ENCODE peak calls at places on chromosomes 5 and 9, in seven cellular contexts. One of them, this sample, is unnamed.
A peak's percentile ranks its signal among the peaks of the same experiment; 100 is the strongest.

GRCh38 chr5:94468531-94468930 is 149.9 kb downstream of the KIAA0825 start:
- DNase-seq in HepG2: no peak
- DNase-seq in heart left ventricle: no peak
- DNase-seq in right atrium auricular region: no peak
- DNase-seq in tibial artery: no peak
- DNase-seq in SJSA1: no peak
- DNase-seq in GM23248: no peak
- DNase-seq in this sample: no peak

GRCh38 chr5:169548315-169548714 is 35.3 kb upstream of the SPDL1 start:
- DNase-seq in tibial artery: no peak
- DNase-seq in right atrium auricular region: no peak
- DNase-seq in HepG2: peak; percentile 5
- DNase-seq in SJSA1: no peak
- DNase-seq in GM23248: peak; percentile 87
- DNase-seq in heart left ventricle: no peak
- DNase-seq in this sample: no peak

GRCh38 chr9:105842023-105842644 is 147.8 kb downstream of the TMEM38B start:
- DNase-seq in HepG2: peak; percentile 16
- DNase-seq in right atrium auricular region: no peak
- DNase-seq in GM23248: peak; percentile 54
- DNase-seq in heart left ventricle: no peak
- DNase-seq in tibial artery: no peak
- DNase-seq in SJSA1: no peak
- DNase-seq in this sample: no peak

GRCh38 chr9:129774791-129775149 is 21.9 kb upstream of the PTGES start:
- DNase-seq in SJSA1: no peak
- DNase-seq in GM23248: no peak
- DNase-seq in right atrium auricular region: no peak
- DNase-seq in heart left ventricle: no peak
- DNase-seq in tibial artery: no peak
- DNase-seq in HepG2: no peak
- DNase-seq in this sample: no peak

GRCh38 chr5:137376127-137376526 is 123.0 kb downstream of the SPOCK1 start:
- DNase-seq in heart left ventricle: peak; percentile 41
- DNase-seq in tibial artery: no peak
- DNase-seq in SJSA1: no peak
- DNase-seq in HepG2: no peak
- DNase-seq in right atrium auricular region: no peak
- DNase-seq in GM23248: no peak
- DNase-seq in this sample: no peak

GRCh38 chr5:139058121-139058520 is 140.0 kb downstream of the SIL1 start:
- DNase-seq in tibial artery: no peak
- DNase-seq in GM23248: peak; percentile 61
- DNase-seq in SJSA1: no peak
- DNase-seq in right atrium auricular region: no peak
- DNase-seq in heart left ventricle: no peak
- DNase-seq in HepG2: no peak
- DNase-seq in this sample: no peak

GRCh38 chr5:112146323-112146848 is 272.7 kb downstream of the EPB41L4A start:
- DNase-seq in tibial artery: peak; percentile 72
- DNase-seq in SJSA1: no peak
- DNase-seq in GM23248: peak; percentile 95
- DNase-seq in right atrium auricular region: no peak
- DNase-seq in heart left ventricle: peak; percentile 37
- DNase-seq in HepG2: no peak
- DNase-seq in this sample: no peak

GRCh38 chr9:98333703-98334582 is 78.5 kb upstream of the TBC1D2 start:
- DNase-seq in SJSA1: peak; percentile 55
- DNase-seq in tibial artery: no peak
- DNase-seq in HepG2: no peak
- DNase-seq in GM23248: peak; percentile 86
- DNase-seq in heart left ventricle: no peak
- DNase-seq in right atrium auricular region: no peak
- DNase-seq in this sample: no peak

GRCh38 chr5:16467363-16468219 is 2.0 kb upstream of the ZNF622 start:
- DNase-seq in heart left ventricle: no peak
- DNase-seq in HepG2: no peak
- DNase-seq in tibial artery: no peak
- DNase-seq in SJSA1: no peak
- DNase-seq in GM23248: peak; percentile 89
- DNase-seq in right atrium auricular region: no peak
- DNase-seq in this sample: no peak

GRCh38 chr5:132437604-132438275 is 52.8 kb downstream of the IRF1 start:
- DNase-seq in tibial artery: peak; percentile 84
- DNase-seq in heart left ventricle: peak; percentile 86
- DNase-seq in right atrium auricular region: peak; percentile 84
- DNase-seq in GM23248: peak; percentile 90
- DNase-seq in SJSA1: peak; percentile 98
- DNase-seq in HepG2: no peak
- DNase-seq in this sample: no peak

GRCh38 chr9:12166511-12166910 is 526.7 kb upstream of the TYRP1 start:
- DNase-seq in HepG2: no peak
- DNase-seq in SJSA1: no peak
- DNase-seq in heart left ventricle: no peak
- DNase-seq in tibial artery: no peak
- DNase-seq in GM23248: no peak
- DNase-seq in right atrium auricular region: no peak
- DNase-seq in this sample: no peak

GRCh38 chr5:158832736-158833135 is 267.0 kb downstream of the EBF1 start:
- DNase-seq in right atrium auricular region: no peak
- DNase-seq in HepG2: no peak
- DNase-seq in tibial artery: no peak
- DNase-seq in heart left ventricle: no peak
- DNase-seq in GM23248: peak; percentile 89
- DNase-seq in SJSA1: no peak
- DNase-seq in this sample: no peak

GRCh38 chr5:142551242-142552067 is 134.4 kb downstream of the FGF1 start:
- DNase-seq in right atrium auricular region: no peak
- DNase-seq in heart left ventricle: peak; percentile 50
- DNase-seq in GM23248: peak; percentile 63
- DNase-seq in HepG2: no peak
- DNase-seq in SJSA1: no peak
- DNase-seq in tibial artery: no peak
- DNase-seq in this sample: no peak

GRCh38 chr5:133749331-133749985 is 137.1 kb upstream of the FSTL4 start:
- DNase-seq in heart left ventricle: no peak
- DNase-seq in GM23248: no peak
- DNase-seq in tibial artery: no peak
- DNase-seq in SJSA1: peak; percentile 35
- DNase-seq in HepG2: no peak
- DNase-seq in right atrium auricular region: no peak
- DNase-seq in this sample: no peak

GRCh38 chr5:171580506-171581265 is 161.2 kb downstream of the FGF18 start:
- DNase-seq in HepG2: no peak
- DNase-seq in heart left ventricle: no peak
- DNase-seq in right atrium auricular region: no peak
- DNase-seq in GM23248: peak; percentile 73
- DNase-seq in SJSA1: peak; percentile 35
- DNase-seq in tibial artery: no peak
- DNase-seq in this sample: no peak

GRCh38 chr9:22657713-22658112 is 211.1 kb downstream of the DMRTA1 start:
- DNase-seq in heart left ventricle: no peak
- DNase-seq in HepG2: no peak
- DNase-seq in GM23248: peak; percentile 53
- DNase-seq in SJSA1: no peak
- DNase-seq in tibial artery: no peak
- DNase-seq in right atrium auricular region: no peak
- DNase-seq in this sample: no peak

GRCh38 chr9:36905101-36906066 is 128.7 kb downstream of the PAX5 start:
- DNase-seq in heart left ventricle: no peak
- DNase-seq in tibial artery: no peak
- DNase-seq in GM23248: no peak
- DNase-seq in SJSA1: no peak
- DNase-seq in right atrium auricular region: no peak
- DNase-seq in HepG2: peak; percentile 12
- DNase-seq in this sample: peak; percentile 33

GRCh38 chr5:130546216-130546615 is 618.8 kb downstream of the HINT1 start:
- DNase-seq in right atrium auricular region: no peak
- DNase-seq in SJSA1: no peak
- DNase-seq in heart left ventricle: no peak
- DNase-seq in HepG2: no peak
- DNase-seq in tibial artery: no peak
- DNase-seq in GM23248: no peak
- DNase-seq in this sample: no peak

GRCh38 chr9:138103824-138104206 is 226.2 kb downstream of the CACNA1B start:
- DNase-seq in heart left ventricle: no peak
- DNase-seq in GM23248: no peak
- DNase-seq in SJSA1: no peak
- DNase-seq in tibial artery: no peak
- DNase-seq in right atrium auricular region: peak; percentile 40
- DNase-seq in HepG2: no peak
- DNase-seq in this sample: no peak

GRCh38 chr5:135313946-135314345 is 85.1 kb downstream of the MACROH2A1 start:
- DNase-seq in SJSA1: peak; percentile 33
- DNase-seq in HepG2: no peak
- DNase-seq in tibial artery: no peak
- DNase-seq in heart left ventricle: no peak
- DNase-seq in right atrium auricular region: no peak
- DNase-seq in GM23248: no peak
- DNase-seq in this sample: no peak

GRCh38 chr5:160165137-160166068 is 46.2 kb upstream of the PWWP2A start:
- DNase-seq in SJSA1: peak; percentile 100
- DNase-seq in tibial artery: peak; percentile 96
- DNase-seq in heart left ventricle: peak; percentile 88
- DNase-seq in HepG2: peak; percentile 82
- DNase-seq in right atrium auricular region: peak; percentile 91
- DNase-seq in GM23248: peak; percentile 97
- DNase-seq in this sample: no peak

GRCh38 chr5:176425138-176425537 is 8.8 kb upstream of the CLTB start:
- DNase-seq in heart left ventricle: no peak
- DNase-seq in right atrium auricular region: no peak
- DNase-seq in GM23248: no peak
- DNase-seq in tibial artery: no peak
- DNase-seq in SJSA1: no peak
- DNase-seq in HepG2: no peak
- DNase-seq in this sample: peak; percentile 83

GRCh38 chr5:176418251-176418650 is 1.9 kb upstream of the CLTB start:
- DNase-seq in right atrium auricular region: no peak
- DNase-seq in heart left ventricle: no peak
- DNase-seq in tibial artery: peak; percentile 44
- DNase-seq in HepG2: peak; percentile 84
- DNase-seq in SJSA1: no peak
- DNase-seq in GM23248: no peak
- DNase-seq in this sample: peak; percentile 85

GRCh38 chr5:176420086-176420485 is 3.7 kb upstream of the CLTB start:
- DNase-seq in heart left ventricle: no peak
- DNase-seq in right atrium auricular region: no peak
- DNase-seq in GM23248: no peak
- DNase-seq in SJSA1: no peak
- DNase-seq in HepG2: no peak
- DNase-seq in tibial artery: no peak
- DNase-seq in this sample: no peak

GRCh38 chr5:176424181-176424580 is 7.8 kb upstream of the CLTB start:
- DNase-seq in SJSA1: no peak
- DNase-seq in GM23248: no peak
- DNase-seq in right atrium auricular region: no peak
- DNase-seq in tibial artery: no peak
- DNase-seq in HepG2: no peak
- DNase-seq in heart left ventricle: no peak
- DNase-seq in this sample: no peak

GRCh38 chr5:176420972-176421544 is 4.7 kb upstream of the CLTB start:
- DNase-seq in SJSA1: no peak
- DNase-seq in tibial artery: no peak
- DNase-seq in heart left ventricle: no peak
- DNase-seq in right atrium auricular region: no peak
- DNase-seq in HepG2: no peak
- DNase-seq in GM23248: no peak
- DNase-seq in this sample: no peak
- H3K9me3 ChIP-seq in SJSA1: peaks cover 15% of the 10 kb centered on the region
- H3K9me3 ChIP-seq in tibial artery: no peaks in the 10 kb centered on the region
- H3K9me3 ChIP-seq in heart left ventricle: no peaks in the 10 kb centered on the region
- H3K9me3 ChIP-seq in right atrium auricular region: no peaks in the 10 kb centered on the region
- H3K9me3 ChIP-seq in HepG2: no peaks in the 10 kb centered on the region
- H3K9me3 ChIP-seq in GM23248: no peaks in the 10 kb centered on the region
- H3K9me3 ChIP-seq in this sample: no peaks in the 10 kb centered on the region

DNA sequence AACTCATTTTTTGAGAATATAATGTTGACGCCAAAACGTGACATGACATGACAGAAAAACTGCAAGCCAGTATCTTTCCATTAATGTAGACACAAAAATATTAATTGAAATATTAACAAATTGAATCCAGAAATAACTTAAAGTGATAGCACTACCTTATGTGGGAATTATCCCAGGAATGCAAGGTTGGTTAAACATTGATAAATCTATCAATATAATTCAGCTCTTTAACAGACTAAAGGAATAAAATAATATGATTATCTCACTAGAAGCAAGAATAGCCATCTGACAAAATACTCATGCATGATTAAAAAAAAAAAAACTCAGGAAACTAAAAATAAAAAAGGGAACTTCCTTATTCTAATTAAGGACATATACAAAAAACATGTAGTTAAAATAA is 6.8 kb downstream of the ZNF510 start:
- DNase-seq in HepG2: no peak
- DNase-seq in tibial artery: no peak
- DNase-seq in SJSA1: no peak
- DNase-seq in heart left ventricle: no peak
- DNase-seq in GM23248: no peak
- DNase-seq in right atrium auricular region: no peak
- DNase-seq in this sample: no peak
- H3K9me3 ChIP-seq in HepG2: peaks cover 56% of the 10 kb centered on the region
- H3K9me3 ChIP-seq in tibial artery: peaks cover 39% of the 10 kb centered on the region
- H3K9me3 ChIP-seq in SJSA1: peaks cover 6% of the 10 kb centered on the region
- H3K9me3 ChIP-seq in heart left ventricle: peaks cover 70% of the 10 kb centered on the region
- H3K9me3 ChIP-seq in GM23248: peaks cover 4% of the 10 kb centered on the region
- H3K9me3 ChIP-seq in right atrium auricular region: peaks cover 56% of the 10 kb centered on the region
- H3K9me3 ChIP-seq in this sample: peaks cover 32% of the 10 kb centered on the region

DNA sequence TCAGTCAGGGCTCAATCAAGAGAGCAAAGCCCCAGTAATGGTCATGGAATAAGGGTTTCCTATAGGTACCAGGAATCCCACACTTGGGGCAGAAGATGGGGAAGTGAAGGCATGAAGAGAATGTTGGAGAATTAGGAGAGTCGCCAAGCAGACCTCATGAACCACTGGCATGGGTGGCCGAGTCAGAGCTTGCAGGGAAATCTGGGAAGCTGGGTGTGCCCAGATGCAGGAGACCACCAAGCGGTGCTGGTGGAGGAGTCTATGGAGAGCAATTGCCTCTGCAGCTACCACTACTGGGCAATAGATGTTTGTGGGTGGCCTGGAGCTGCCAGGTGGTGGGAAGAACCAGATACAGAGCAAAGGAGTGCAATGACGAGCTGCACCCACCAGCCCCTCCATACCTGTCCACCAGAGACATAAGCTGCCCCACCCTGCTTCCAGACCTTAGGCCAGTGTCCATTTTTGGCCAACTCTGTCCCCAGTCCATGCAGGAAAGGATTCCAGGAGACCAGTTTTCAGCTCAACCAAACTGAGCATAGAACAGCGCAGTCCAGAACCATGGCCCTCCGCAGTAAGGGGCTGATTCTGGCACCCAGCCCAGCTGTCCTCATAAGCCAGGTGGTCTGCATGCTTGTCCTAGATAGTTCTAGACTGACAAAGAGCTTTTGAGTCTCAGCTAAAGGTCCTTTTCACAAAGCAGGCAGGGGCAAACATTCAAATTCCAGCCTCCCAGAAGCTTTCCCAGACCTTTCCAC is 323.9 kb downstream of the GADD45G start:
- DNase-seq in right atrium auricular region: peak; percentile 53
- DNase-seq in tibial artery: no peak
- DNase-seq in HepG2: no peak
- DNase-seq in SJSA1: no peak
- DNase-seq in GM23248: no peak
- DNase-seq in heart left ventricle: no peak
- DNase-seq in this sample: no peak
- H3K9me3 ChIP-seq in right atrium auricular region: no peaks in the 10 kb centered on the region
- H3K9me3 ChIP-seq in tibial artery: no peaks in the 10 kb centered on the region
- H3K9me3 ChIP-seq in HepG2: no peaks in the 10 kb centered on the region
- H3K9me3 ChIP-seq in SJSA1: no peaks in the 10 kb centered on the region
- H3K9me3 ChIP-seq in GM23248: no peaks in the 10 kb centered on the region
- H3K9me3 ChIP-seq in heart left ventricle: no peaks in the 10 kb centered on the region
- H3K9me3 ChIP-seq in this sample: no peaks in the 10 kb centered on the region

GRCh38 chr5:179079165-179079987 is 19.2 kb downstream of the ZNF354C start:
- DNase-seq in heart left ventricle: no peak
- DNase-seq in tibial artery: no peak
- DNase-seq in right atrium auricular region: no peak
- DNase-seq in HepG2: no peak
- DNase-seq in GM23248: peak; percentile 6
- DNase-seq in SJSA1: no peak
- DNase-seq in this sample: no peak
- H3K9me3 ChIP-seq in heart left ventricle: peaks cover 100% of the 10 kb centered on the region
- H3K9me3 ChIP-seq in tibial artery: peaks cover 92% of the 10 kb centered on the region
- H3K9me3 ChIP-seq in right atrium auricular region: peaks cover 100% of the 10 kb centered on the region
- H3K9me3 ChIP-seq in HepG2: peaks cover 93% of the 10 kb centered on the region
- H3K9me3 ChIP-seq in GM23248: peaks cover 39% of the 10 kb centered on the region
- H3K9me3 ChIP-seq in SJSA1: peaks cover 32% of the 10 kb centered on the region
- H3K9me3 ChIP-seq in this sample: peaks cover 48% of the 10 kb centered on the region